ENCODE peak calls at places on chromosomes 5 and 9, in seven cellular contexts. O is gastrocnemius medialis; Y is heart right ventricle; E is bronchial epithelial cell; M is body of pancreas; S is colonic mucosa; G is naive thymus-derived CD4-positive, alpha-beta T cell. C is an unnamed sample. For H3K27me3, the result is how much of the 10 kb centered on the place peaks cover.

GRCh38 chr5:52491829-52492217 is 295.9 kb upstream of the ITGA1 start:
- DNase-seq in O (no peak), Y (no peak), E (no peak), M (no peak), S (no peak), G (no peak), C (no peak)

GRCh38 chr5:3625626-3626025 is 30.0 kb downstream of the IRX1 start:
- DNase-seq in O (no peak), Y (no peak), E (no peak), M (no peak), S (no peak), G (no peak), C (no peak)

GRCh38 chr5:54311178-54311811 is 922 bp upstream of the ARL15 start:
- DNase-seq in O (no peak), Y (no peak), E (peak), M (no peak), S (no peak), G (peak), C (no peak)

GRCh38 chr5:131209506-131210191 is 38.9 kb downstream of the LYRM7 start:
- DNase-seq in O (no peak), Y (no peak), E (no peak), M (peak), S (peak), G (peak), C (no peak)

GRCh38 chr5:1292139-1292538 is 2.7 kb downstream of the TERT start:
- DNase-seq in O (no peak), Y (no peak), E (no peak), M (no peak), S (peak), G (no peak), C (no peak)

GRCh38 chr5:179800071-179800695 is 6.4 kb downstream of the LTC4S start:
- DNase-seq in O (no peak), Y (no peak), E (no peak), M (no peak), S (no peak), G (no peak), C (no peak)

GRCh38 chr9:18393340-18394130 is 80.4 kb upstream of the ADAMTSL1 start:
- DNase-seq in O (no peak), Y (peak), E (peak), M (peak), S (peak), G (no peak), C (peak)

GRCh38 chr9:114607671-114608524 is 3.2 kb upstream of the TMEM268 start:
- DNase-seq in O (no peak), Y (no peak), E (no peak), M (no peak), S (no peak), G (no peak), C (no peak)

GRCh38 chr9:104091028-104091590 is 3.0 kb upstream of the SMC2 start:
- DNase-seq in O (no peak), Y (no peak), E (no peak), M (no peak), S (peak), G (no peak), C (no peak)

GRCh38 chr5:33738967-33739366 is 152.8 kb downstream of the ADAMTS12 start:
- DNase-seq in O (no peak), Y (no peak), E (peak), M (no peak), S (no peak), G (no peak), C (no peak)

DNA sequence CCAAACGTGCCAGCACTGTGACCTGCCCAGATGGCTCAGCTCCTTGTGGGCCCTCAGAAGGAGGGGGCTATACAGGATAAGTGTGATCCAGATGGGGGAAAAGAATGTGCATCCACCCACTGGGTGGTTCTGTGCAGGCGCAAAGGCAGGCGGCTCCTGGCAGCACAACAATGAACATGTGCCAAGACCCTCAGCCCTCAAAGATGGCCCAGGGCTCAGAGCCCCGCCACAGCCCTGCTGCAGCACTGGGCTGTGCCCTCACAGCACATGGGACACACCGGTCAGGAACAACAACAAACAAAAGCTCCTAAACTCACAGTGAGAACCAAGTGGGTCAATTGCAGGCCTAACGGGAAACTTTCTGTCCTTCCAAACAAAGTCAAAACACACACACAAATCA is 4.7 kb downstream of the SEMA4D start:
- DNase-seq in O (no peak), Y (no peak), E (no peak), M (no peak), S (no peak), G (no peak), C (no peak)
- H3K27me3 ChIP-seq in O (under half), Y (under half), E (under half), M (under half), S (under half), G (under half), C (under half)

GRCh38 chr9:133656211-133657119 is 20.3 kb downstream of the DBH start:
- DNase-seq in O (no peak), Y (no peak), E (no peak), M (no peak), S (no peak), G (peak), C (no peak)

GRCh38 chr9:133654736-133655657 is 18.8 kb downstream of the DBH start:
- DNase-seq in O (no peak), Y (no peak), E (no peak), M (no peak), S (no peak), G (no peak), C (no peak)

GRCh38 chr9:133653638-133654037 is 17.5 kb downstream of the DBH start:
- DNase-seq in O (no peak), Y (no peak), E (no peak), M (no peak), S (no peak), G (no peak), C (no peak)

GRCh38 chr9:133657120-133657661 is 21.0 kb downstream of the DBH start:
- DNase-seq in O (no peak), Y (no peak), E (no peak), M (no peak), S (no peak), G (peak), C (peak)

GRCh38 chr9:133655701-133656100 is 19.5 kb downstream of the DBH start:
- DNase-seq in O (no peak), Y (no peak), E (no peak), M (no peak), S (no peak), G (no peak), C (no peak)
- H3K27me3 ChIP-seq in O (half or more), Y (half or more), E (under half), M (under half), S (under half), G (under half), C (under half)

GRCh38 chr9:97857603-97858392 is 4.8 kb downstream of the FOXE1 start:
- DNase-seq in O (no peak), Y (no peak), E (no peak), M (no peak), S (no peak), G (no peak), C (no peak)
- H3K27me3 ChIP-seq in O (half or more), Y (half or more), E (under half), M (under half), S (half or more), G (under half), C (under half)

DNA sequence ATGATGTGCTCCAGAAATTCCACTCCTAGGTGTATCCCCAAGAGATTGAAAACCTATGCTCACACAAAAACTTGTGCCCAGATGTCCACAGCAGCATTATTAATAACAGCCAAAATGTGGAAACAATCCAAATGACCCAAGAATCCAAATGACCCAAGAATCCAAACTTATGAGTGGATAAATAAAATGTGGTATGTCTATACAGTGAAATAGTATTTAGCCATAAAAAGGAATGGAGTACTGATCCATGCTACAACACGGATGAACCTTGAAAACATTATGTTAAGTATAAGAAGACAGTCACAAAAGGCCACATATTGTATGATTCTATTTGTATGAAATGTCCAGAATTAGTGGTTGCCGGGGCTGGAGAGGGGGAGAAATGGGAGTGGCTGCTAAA is 80.3 kb downstream of the PSD2 start:
- DNase-seq in O (no peak), Y (no peak), E (no peak), M (no peak), S (no peak), G (no peak), C (no peak)
- H3K27me3 ChIP-seq in O (under half), Y (under half), E (under half), M (under half), S (under half), G (under half), C (under half)

C was measured in MG63.